ENCODE peak calls at places on chromosome 16, in five cellular contexts. B is A549; C is ovary; Y is naive thymus-derived CD4-positive, alpha-beta T cell; E is left ventricle myocardium inferior. L is an unnamed sample.

GRCh38 chr16:53743149-53743566 is 39.2 kb downstream of the FTO start:
- DNase-seq in Y (no peak), B (peak; percentile 70), E (no peak), C (no peak), L (no peak)

GRCh38 chr16:83113317-83113716 is 486.5 kb downstream of the CDH13 start:
- DNase-seq in Y (no peak), E (no peak), C (no peak), B (peak; percentile 19), L (no peak)

GRCh38 chr16:30185683-30186421 is 2.5 kb downstream of the CORO1A start:
- DNase-seq in E (peak; percentile 60), Y (peak; percentile 73), B (no peak), C (peak; percentile 35), L (peak; percentile 76)

GRCh38 chr16:50478773-50479149 is 69.4 kb upstream of the NKD1 start:
- DNase-seq in Y (no peak), E (no peak), B (no peak), C (no peak), L (no peak)

GRCh38 chr16:20862162-20862960 is 37.8 kb downstream of the DCUN1D3 start:
- DNase-seq in Y (no peak), B (no peak), E (no peak), C (no peak), L (no peak)

GRCh38 chr16:31333686-31334649 is 21.0 kb upstream of the ITGAX start:
- DNase-seq in E (no peak), B (peak; percentile 73), Y (no peak), C (no peak), L (no peak)

GRCh38 chr16:72049110-72049509 is 5.2 kb upstream of the HP start:
- DNase-seq in E (no peak), Y (no peak), C (no peak), B (no peak), L (no peak)

GRCh38 chr16:56288019-56288418 is 96.7 kb downstream of the GNAO1 start:
- DNase-seq in B (no peak), Y (no peak), C (no peak), E (no peak), L (no peak)

GRCh38 chr16:2468142-2468724 is 2.9 kb upstream of the NTN3 start:
- DNase-seq in Y (no peak), B (no peak), C (no peak), E (no peak), L (no peak)

GRCh38 chr16:84635702-84636101 is 12.6 kb upstream of the KLHL36 start:
- DNase-seq in E (no peak), C (no peak), Y (no peak), B (no peak), L (no peak)

GRCh38 chr16:25014500-25015147 is 545 bp downstream of the ARHGAP17 start:
- DNase-seq in B (peak; percentile 47), Y (peak; percentile 39), E (peak; percentile 56), C (peak; percentile 62), L (peak; percentile 71)

GRCh38 chr16:70565053-70565452 is 41.4 kb downstream of the SF3B3 start:
- DNase-seq in C (no peak), B (no peak), Y (no peak), E (no peak), L (no peak)

GRCh38 chr16:69073181-69073669 is 32.2 kb upstream of the HAS3 start:
- DNase-seq in E (no peak), B (peak; percentile 87), Y (no peak), C (no peak), L (no peak)

GRCh38 chr16:85245307-85246172 is 133.3 kb upstream of the CIBAR2 start:
- DNase-seq in E (no peak), Y (peak; percentile 41), C (peak; percentile 84), B (peak; percentile 69), L (peak; percentile 82)

GRCh38 chr16:23670137-23670776 is 8.4 kb upstream of the PLK1 start:
- DNase-seq in Y (peak; percentile 63), E (no peak), B (no peak), C (no peak), L (peak; percentile 73)

GRCh38 chr16:11295672-11296071 is 14.5 kb upstream of the PRM1 start:
- DNase-seq in B (no peak), E (no peak), Y (no peak), C (no peak), L (no peak)

GRCh38 chr16:11395949-11396240 is 50.6 kb downstream of the RMI2 start:
- DNase-seq in Y (no peak), E (no peak), B (no peak), C (no peak), L (no peak)

GRCh38 chr16:86576591-86577313 is 1.6 kb upstream of the FOXL1 start:
- DNase-seq in E (no peak), C (no peak), B (no peak), Y (no peak), L (no peak)

GRCh38 chr16:77782694-77783093 is 5.7 kb upstream of the VAT1L start:
- DNase-seq in Y (no peak), C (no peak), E (no peak), B (peak; percentile 9), L (no peak)

GRCh38 chr16:11123666-11124065 is 132.3 kb downstream of the SOCS1 start:
- DNase-seq in C (peak; percentile 6), Y (no peak), E (no peak), B (no peak), L (no peak)

GRCh38 chr16:27407158-27407557 is 5.2 kb downstream of the IL21R start:
- DNase-seq in C (no peak), Y (no peak), B (no peak), E (no peak), L (no peak)

GRCh38 chr16:47018223-47018891 is 44.9 kb upstream of the DNAJA2 start:
- DNase-seq in C (no peak), E (no peak), Y (no peak), B (peak; percentile 75), L (no peak)

GRCh38 chr16:22264786-22265185 is 32.4 kb upstream of the POLR3E start:
- DNase-seq in B (no peak), E (no peak), Y (no peak), C (no peak), L (no peak)

GRCh38 chr16:69927056-69927757 is 23.9 kb upstream of the CLEC18A start:
- DNase-seq in Y (no peak), C (peak; percentile 89), E (peak; percentile 68), B (no peak), L (peak; percentile 76)

GRCh38 chr16:51359141-51359960 is 208.3 kb upstream of the SALL1 start:
- DNase-seq in E (peak; percentile 27), B (no peak), C (peak; percentile 25), Y (no peak), L (peak; percentile 64)

GRCh38 chr16:24734382-24734781 is 4.9 kb downstream of the TNRC6A start:
- DNase-seq in B (no peak), Y (no peak), C (no peak), E (no peak), L (no peak)

GRCh38 chr16:15667091-15667742 is 17.2 kb downstream of the NDE1 start:
- DNase-seq in E (no peak), B (no peak), Y (no peak), C (peak; percentile 3), L (no peak)

GRCh38 chr16:20393801-20394637 is 10.5 kb downstream of the PDILT start:
- DNase-seq in C (peak; percentile 37), Y (no peak), B (no peak), E (no peak), L (no peak)

GRCh38 chr16:14240216-14240843 is 169.2 kb downstream of the MRTFB start:
- DNase-seq in Y (no peak), B (no peak), E (no peak), C (no peak), L (no peak)

GRCh38 chr16:19555938-19556778 is 655 bp downstream of the VPS35L start:
- DNase-seq in Y (peak; percentile 37), E (no peak), B (peak; percentile 68), C (no peak), L (no peak)

GRCh38 chr16:67245189-67245585 is 2.1 kb downstream of the FHOD1 start:
- DNase-seq in B (no peak), Y (no peak), E (no peak), C (no peak), L (peak; percentile 18)

GRCh38 chr16:12061336-12062055 is 85.0 kb downstream of the SNX29 start:
- DNase-seq in E (no peak), B (no peak), C (no peak), Y (no peak), L (no peak)

GRCh38 chr16:57536306-57537193 is at the start of gene CCDC102A:
- DNase-seq in B (no peak), E (peak; percentile 40), Y (peak; percentile 55), C (no peak), L (no peak)
- H3K4me1 ChIP-seq in B (peaks cover 44% of the 10 kb centered on the region), E (peaks cover 48% of the 10 kb centered on the region), Y (peaks cover 46% of the 10 kb centered on the region), C (peaks cover 9% of the 10 kb centered on the region), L (peaks cover 11% of the 10 kb centered on the region)

DNA sequence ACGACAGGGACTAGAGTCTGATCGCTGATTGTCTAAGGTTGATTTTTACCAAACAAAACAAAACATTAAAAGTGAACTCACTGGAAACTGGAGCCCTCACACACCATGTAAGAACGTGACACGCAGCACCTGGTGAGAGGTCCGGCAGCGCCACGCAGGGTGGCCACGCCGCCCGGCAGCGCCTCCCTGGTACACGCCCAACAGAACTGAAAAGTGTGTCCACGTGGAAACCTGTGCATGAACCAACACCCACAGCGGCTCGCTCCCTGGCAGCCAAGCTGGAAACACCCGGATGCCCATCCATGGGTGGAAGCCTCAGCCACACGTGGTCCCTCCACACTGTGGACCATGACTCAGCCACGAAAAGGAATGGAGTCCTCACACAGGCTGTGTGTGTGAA is 9.1 kb downstream of the GALNS start:
- DNase-seq in Y (no peak), E (no peak), B (no peak), C (no peak), L (no peak)
- H3K9me3 ChIP-seq in Y (no peaks in the 10 kb centered on the region), E (no peaks in the 10 kb centered on the region), B (no peaks in the 10 kb centered on the region), C (no peaks in the 10 kb centered on the region), L (no peaks in the 10 kb centered on the region)

DNA sequence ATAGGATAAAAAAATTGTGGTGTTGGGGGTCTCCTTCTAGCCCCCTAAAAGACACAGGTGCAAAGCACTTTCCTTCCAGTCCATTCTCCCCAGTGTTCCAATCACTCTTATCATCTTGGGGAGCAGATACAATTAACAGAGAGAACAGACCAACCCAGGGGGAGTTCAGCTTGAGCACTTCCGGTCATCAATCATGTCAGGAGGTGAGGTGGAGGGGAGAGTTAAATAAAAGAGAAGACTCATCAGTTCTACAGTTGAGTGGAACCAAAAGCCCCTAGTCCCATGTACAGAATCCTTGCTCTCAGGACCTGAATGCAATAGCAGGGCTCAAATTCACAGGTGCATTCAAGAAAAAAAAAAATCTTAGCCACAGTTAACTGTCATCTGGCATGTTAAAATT is 122.3 kb downstream of the DYNLRB2 start:
- DNase-seq in B (no peak), Y (no peak), C (no peak), E (no peak), L (no peak)
- H3K27ac ChIP-seq in B (no peak overlapping the region), Y (no peak overlapping the region), C (no peak overlapping the region), E (no peak overlapping the region), L (no peak overlapping the region)

DNA sequence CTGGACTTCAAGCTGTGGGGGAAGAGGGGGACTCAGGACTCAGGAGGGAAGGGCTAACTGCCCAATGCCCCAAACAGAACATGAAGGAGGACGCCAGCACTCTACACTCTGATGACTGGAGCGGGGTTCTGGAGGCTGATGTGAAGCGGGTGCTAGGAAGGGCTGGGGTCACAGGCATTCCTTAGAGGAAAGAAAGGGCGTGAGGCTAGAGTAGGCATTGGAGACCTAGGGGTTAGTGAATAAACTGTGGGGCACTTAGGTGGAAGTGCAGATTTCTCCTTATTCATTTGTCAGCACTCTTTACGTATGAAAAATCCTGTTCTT is 760 bp upstream of the LMF1 start:
- DNase-seq in B (no peak), Y (no peak), E (no peak), C (no peak), L (no peak)
- H3K4me1 ChIP-seq in B (peaks cover 3% of the 10 kb centered on the region), Y (peaks cover 24% of the 10 kb centered on the region), E (peaks cover 39% of the 10 kb centered on the region), C (peaks cover 11% of the 10 kb centered on the region), L (peaks cover 12% of the 10 kb centered on the region)

L was measured in psoas muscle.